ENCODE peak calls at places on chromosomes 5 and 9, in ten cellular contexts. One of them, this sample, is unnamed.
A peak's percentile ranks its signal among the peaks of the same experiment; 100 is the strongest.

GRCh38 chr5:392431-392988 is 50.5 kb upstream of the EXOC3 start:
- DNase-seq in fibroblast of lung: peak; percentile 55
- DNase-seq in GM12864: peak; percentile 90
- DNase-seq in Peyer's patch: peak; percentile 38
- DNase-seq in AG09309: no peak
- DNase-seq in mammary epithelial cell: peak; percentile 48
- DNase-seq in astrocyte: peak; percentile 31
- DNase-seq in CD8-positive, alpha-beta T cell: peak; percentile 62
- DNase-seq in coronary artery: peak; percentile 59
- DNase-seq in pancreas: no peak
- DNase-seq in this sample: peak; percentile 98

GRCh38 chr9:135864447-135865049 is 42.8 kb downstream of the CAMSAP1 start:
- DNase-seq in CD8-positive, alpha-beta T cell: peak; percentile 82
- DNase-seq in mammary epithelial cell: no peak
- DNase-seq in AG09309: no peak
- DNase-seq in astrocyte: no peak
- DNase-seq in GM12864: peak; percentile 18
- DNase-seq in fibroblast of lung: peak; percentile 29
- DNase-seq in pancreas: peak; percentile 32
- DNase-seq in coronary artery: no peak
- DNase-seq in Peyer's patch: peak; percentile 62
- DNase-seq in this sample: peak; percentile 56

GRCh38 chr9:132631280-132631679 is 38.5 kb downstream of the DDX31 start:
- DNase-seq in GM12864: no peak
- DNase-seq in Peyer's patch: no peak
- DNase-seq in CD8-positive, alpha-beta T cell: no peak
- DNase-seq in astrocyte: peak; percentile 77
- DNase-seq in fibroblast of lung: peak; percentile 82
- DNase-seq in coronary artery: no peak
- DNase-seq in mammary epithelial cell: peak; percentile 94
- DNase-seq in AG09309: peak; percentile 11
- DNase-seq in pancreas: no peak
- DNase-seq in this sample: no peak

GRCh38 chr5:87909382-87909781 is 359.3 kb downstream of the TMEM161B start:
- DNase-seq in fibroblast of lung: no peak
- DNase-seq in mammary epithelial cell: no peak
- DNase-seq in GM12864: no peak
- DNase-seq in coronary artery: no peak
- DNase-seq in pancreas: no peak
- DNase-seq in CD8-positive, alpha-beta T cell: no peak
- DNase-seq in AG09309: no peak
- DNase-seq in Peyer's patch: no peak
- DNase-seq in astrocyte: no peak
- DNase-seq in this sample: no peak

GRCh38 chr5:132008961-132009680 is 2.3 kb downstream of the ACSL6 start:
- DNase-seq in GM12864: no peak
- DNase-seq in fibroblast of lung: no peak
- DNase-seq in astrocyte: no peak
- DNase-seq in mammary epithelial cell: peak; percentile 84
- DNase-seq in CD8-positive, alpha-beta T cell: no peak
- DNase-seq in AG09309: no peak
- DNase-seq in pancreas: no peak
- DNase-seq in Peyer's patch: no peak
- DNase-seq in coronary artery: no peak
- DNase-seq in this sample: no peak

GRCh38 chr5:175202461-175203065 is 241.4 kb downstream of the DRD1 start:
- DNase-seq in pancreas: no peak
- DNase-seq in GM12864: no peak
- DNase-seq in CD8-positive, alpha-beta T cell: no peak
- DNase-seq in mammary epithelial cell: no peak
- DNase-seq in astrocyte: peak; percentile 79
- DNase-seq in Peyer's patch: no peak
- DNase-seq in fibroblast of lung: peak; percentile 82
- DNase-seq in AG09309: peak; percentile 10
- DNase-seq in coronary artery: no peak
- DNase-seq in this sample: no peak

GRCh38 chr5:137575211-137575610 is 76.1 kb upstream of the SPOCK1 start:
- DNase-seq in astrocyte: no peak
- DNase-seq in AG09309: no peak
- DNase-seq in coronary artery: no peak
- DNase-seq in fibroblast of lung: no peak
- DNase-seq in Peyer's patch: no peak
- DNase-seq in GM12864: no peak
- DNase-seq in pancreas: no peak
- DNase-seq in mammary epithelial cell: no peak
- DNase-seq in CD8-positive, alpha-beta T cell: no peak
- DNase-seq in this sample: no peak

GRCh38 chr9:111900934-111901612 is 4.5 kb downstream of the UGCG start:
- DNase-seq in AG09309: no peak
- DNase-seq in CD8-positive, alpha-beta T cell: no peak
- DNase-seq in GM12864: no peak
- DNase-seq in Peyer's patch: no peak
- DNase-seq in astrocyte: no peak
- DNase-seq in coronary artery: no peak
- DNase-seq in mammary epithelial cell: no peak
- DNase-seq in pancreas: no peak
- DNase-seq in fibroblast of lung: peak; percentile 33
- DNase-seq in this sample: no peak

GRCh38 chr9:77011973-77012817 is 7.3 kb upstream of the FOXB2 start:
- DNase-seq in astrocyte: no peak
- DNase-seq in GM12864: no peak
- DNase-seq in coronary artery: no peak
- DNase-seq in AG09309: no peak
- DNase-seq in Peyer's patch: peak; percentile 22
- DNase-seq in mammary epithelial cell: no peak
- DNase-seq in pancreas: peak; percentile 25
- DNase-seq in CD8-positive, alpha-beta T cell: peak; percentile 59
- DNase-seq in fibroblast of lung: no peak
- DNase-seq in this sample: peak; percentile 56

GRCh38 chr5:138724470-138725146 is 28.6 kb upstream of the CTNNA1 start:
- DNase-seq in pancreas: no peak
- DNase-seq in mammary epithelial cell: peak; percentile 82
- DNase-seq in coronary artery: no peak
- DNase-seq in astrocyte: no peak
- DNase-seq in Peyer's patch: no peak
- DNase-seq in GM12864: no peak
- DNase-seq in CD8-positive, alpha-beta T cell: no peak
- DNase-seq in AG09309: no peak
- DNase-seq in fibroblast of lung: no peak
- DNase-seq in this sample: no peak

GRCh38 chr5:138726848-138727247 is 26.4 kb upstream of the CTNNA1 start:
- DNase-seq in mammary epithelial cell: no peak
- DNase-seq in CD8-positive, alpha-beta T cell: no peak
- DNase-seq in Peyer's patch: no peak
- DNase-seq in coronary artery: no peak
- DNase-seq in astrocyte: no peak
- DNase-seq in AG09309: no peak
- DNase-seq in GM12864: no peak
- DNase-seq in fibroblast of lung: no peak
- DNase-seq in pancreas: no peak
- DNase-seq in this sample: peak; percentile 22

GRCh38 chr5:138722518-138722917 is 30.7 kb upstream of the CTNNA1 start:
- DNase-seq in fibroblast of lung: no peak
- DNase-seq in mammary epithelial cell: peak; percentile 45
- DNase-seq in AG09309: no peak
- DNase-seq in coronary artery: no peak
- DNase-seq in CD8-positive, alpha-beta T cell: no peak
- DNase-seq in GM12864: no peak
- DNase-seq in Peyer's patch: no peak
- DNase-seq in pancreas: no peak
- DNase-seq in astrocyte: no peak
- DNase-seq in this sample: no peak

GRCh38 chr5:138725885-138726457 is 27.3 kb upstream of the CTNNA1 start:
- DNase-seq in coronary artery: no peak
- DNase-seq in AG09309: no peak
- DNase-seq in mammary epithelial cell: no peak
- DNase-seq in astrocyte: no peak
- DNase-seq in Peyer's patch: no peak
- DNase-seq in pancreas: no peak
- DNase-seq in GM12864: no peak
- DNase-seq in CD8-positive, alpha-beta T cell: no peak
- DNase-seq in fibroblast of lung: no peak
- DNase-seq in this sample: no peak

GRCh38 chr5:138725153-138725884 is 27.9 kb upstream of the CTNNA1 start:
- DNase-seq in mammary epithelial cell: peak; percentile 97
- DNase-seq in AG09309: peak; percentile 39
- DNase-seq in coronary artery: no peak
- DNase-seq in CD8-positive, alpha-beta T cell: no peak
- DNase-seq in Peyer's patch: no peak
- DNase-seq in astrocyte: peak; percentile 65
- DNase-seq in pancreas: peak; percentile 10
- DNase-seq in fibroblast of lung: peak; percentile 71
- DNase-seq in GM12864: no peak
- DNase-seq in this sample: peak; percentile 23
- H3K4me3 ChIP-seq in mammary epithelial cell: no peak overlapping the region
- H3K4me3 ChIP-seq in AG09309: no peak overlapping the region
- H3K4me3 ChIP-seq in coronary artery: no peak overlapping the region
- H3K4me3 ChIP-seq in CD8-positive, alpha-beta T cell: no peak overlapping the region
- H3K4me3 ChIP-seq in Peyer's patch: no peak overlapping the region
- H3K4me3 ChIP-seq in astrocyte: no peak overlapping the region
- H3K4me3 ChIP-seq in pancreas: no peak overlapping the region
- H3K4me3 ChIP-seq in fibroblast of lung: no peak overlapping the region
- H3K4me3 ChIP-seq in GM12864: no peak overlapping the region
- H3K4me3 ChIP-seq in this sample: no peak overlapping the region

DNA sequence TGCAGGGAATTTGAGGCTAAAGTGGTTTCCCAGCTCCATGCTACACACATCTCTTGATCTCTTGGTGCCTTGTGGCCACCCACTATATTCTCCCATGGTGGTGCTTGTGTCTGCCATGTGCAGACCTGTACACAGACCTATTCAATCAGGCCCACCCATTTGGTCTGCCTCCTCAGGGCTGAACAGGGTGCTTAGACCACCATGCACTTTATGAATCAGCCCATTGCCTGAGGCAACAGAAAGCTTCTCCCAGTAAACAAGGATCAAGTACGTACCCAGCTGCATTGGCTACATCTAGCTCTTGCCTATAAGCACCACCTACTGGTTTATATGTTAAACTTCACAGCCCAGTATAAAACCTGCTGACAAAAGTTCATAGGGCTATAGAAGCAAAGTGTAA is 664.3 kb upstream of the EDIL3 start:
- DNase-seq in coronary artery: no peak
- DNase-seq in pancreas: no peak
- DNase-seq in Peyer's patch: no peak
- DNase-seq in fibroblast of lung: peak; percentile 79
- DNase-seq in GM12864: no peak
- DNase-seq in mammary epithelial cell: peak; percentile 35
- DNase-seq in astrocyte: peak; percentile 70
- DNase-seq in CD8-positive, alpha-beta T cell: no peak
- DNase-seq in AG09309: no peak
- DNase-seq in this sample: peak; percentile 1
- TF ChIP-seq CTCF in coronary artery: no peak
- TF ChIP-seq CTCF in pancreas: no peak
- TF ChIP-seq CTCF in Peyer's patch: peak; percentile 20
- TF ChIP-seq CTCF in fibroblast of lung: peak; percentile 59
- TF ChIP-seq CTCF in GM12864: no peak
- TF ChIP-seq CTCF in mammary epithelial cell: peak; percentile 35
- TF ChIP-seq CTCF in astrocyte: peak; percentile 40
- TF ChIP-seq CTCF in CD8-positive, alpha-beta T cell: no peak
- TF ChIP-seq CTCF in AG09309: peak; percentile 7
- TF ChIP-seq CTCF in this sample: no peak

GRCh38 chr9:91048739-91049138 is 247.1 kb downstream of the SYK start:
- DNase-seq in fibroblast of lung: no peak
- DNase-seq in Peyer's patch: no peak
- DNase-seq in AG09309: no peak
- DNase-seq in coronary artery: no peak
- DNase-seq in pancreas: no peak
- DNase-seq in CD8-positive, alpha-beta T cell: no peak
- DNase-seq in mammary epithelial cell: no peak
- DNase-seq in GM12864: no peak
- DNase-seq in astrocyte: no peak
- DNase-seq in this sample: no peak

GRCh38 chr9:91044354-91044753 is 242.7 kb downstream of the SYK start:
- DNase-seq in CD8-positive, alpha-beta T cell: no peak
- DNase-seq in Peyer's patch: no peak
- DNase-seq in GM12864: no peak
- DNase-seq in mammary epithelial cell: no peak
- DNase-seq in pancreas: no peak
- DNase-seq in astrocyte: no peak
- DNase-seq in AG09309: no peak
- DNase-seq in coronary artery: no peak
- DNase-seq in fibroblast of lung: no peak
- DNase-seq in this sample: no peak

GRCh38 chr9:91045036-91045435 is 243.4 kb downstream of the SYK start:
- DNase-seq in fibroblast of lung: no peak
- DNase-seq in GM12864: no peak
- DNase-seq in AG09309: no peak
- DNase-seq in mammary epithelial cell: no peak
- DNase-seq in pancreas: no peak
- DNase-seq in CD8-positive, alpha-beta T cell: no peak
- DNase-seq in Peyer's patch: no peak
- DNase-seq in astrocyte: no peak
- DNase-seq in coronary artery: no peak
- DNase-seq in this sample: no peak

GRCh38 chr9:91047993-91048607 is 246.5 kb downstream of the SYK start:
- DNase-seq in mammary epithelial cell: peak; percentile 74
- DNase-seq in CD8-positive, alpha-beta T cell: no peak
- DNase-seq in Peyer's patch: no peak
- DNase-seq in fibroblast of lung: peak; percentile 90
- DNase-seq in pancreas: no peak
- DNase-seq in GM12864: no peak
- DNase-seq in astrocyte: peak; percentile 89
- DNase-seq in coronary artery: no peak
- DNase-seq in AG09309: peak; percentile 74
- DNase-seq in this sample: peak; percentile 16

GRCh38 chr9:91047529-91047928 is 245.9 kb downstream of the SYK start:
- DNase-seq in mammary epithelial cell: peak; percentile 17
- DNase-seq in astrocyte: peak; percentile 9
- DNase-seq in coronary artery: no peak
- DNase-seq in AG09309: no peak
- DNase-seq in pancreas: no peak
- DNase-seq in fibroblast of lung: no peak
- DNase-seq in CD8-positive, alpha-beta T cell: no peak
- DNase-seq in Peyer's patch: no peak
- DNase-seq in GM12864: no peak
- DNase-seq in this sample: peak; percentile 24
- H3K4me3 ChIP-seq in mammary epithelial cell: no peak overlapping the region
- H3K4me3 ChIP-seq in astrocyte: no peak overlapping the region
- H3K4me3 ChIP-seq in coronary artery: no peak overlapping the region
- H3K4me3 ChIP-seq in AG09309: no peak overlapping the region
- H3K4me3 ChIP-seq in pancreas: no peak overlapping the region
- H3K4me3 ChIP-seq in fibroblast of lung: no peak overlapping the region
- H3K4me3 ChIP-seq in CD8-positive, alpha-beta T cell: no peak overlapping the region
- H3K4me3 ChIP-seq in Peyer's patch: no peak overlapping the region
- H3K4me3 ChIP-seq in GM12864: no peak overlapping the region
- H3K4me3 ChIP-seq in this sample: no peak overlapping the region

DNA sequence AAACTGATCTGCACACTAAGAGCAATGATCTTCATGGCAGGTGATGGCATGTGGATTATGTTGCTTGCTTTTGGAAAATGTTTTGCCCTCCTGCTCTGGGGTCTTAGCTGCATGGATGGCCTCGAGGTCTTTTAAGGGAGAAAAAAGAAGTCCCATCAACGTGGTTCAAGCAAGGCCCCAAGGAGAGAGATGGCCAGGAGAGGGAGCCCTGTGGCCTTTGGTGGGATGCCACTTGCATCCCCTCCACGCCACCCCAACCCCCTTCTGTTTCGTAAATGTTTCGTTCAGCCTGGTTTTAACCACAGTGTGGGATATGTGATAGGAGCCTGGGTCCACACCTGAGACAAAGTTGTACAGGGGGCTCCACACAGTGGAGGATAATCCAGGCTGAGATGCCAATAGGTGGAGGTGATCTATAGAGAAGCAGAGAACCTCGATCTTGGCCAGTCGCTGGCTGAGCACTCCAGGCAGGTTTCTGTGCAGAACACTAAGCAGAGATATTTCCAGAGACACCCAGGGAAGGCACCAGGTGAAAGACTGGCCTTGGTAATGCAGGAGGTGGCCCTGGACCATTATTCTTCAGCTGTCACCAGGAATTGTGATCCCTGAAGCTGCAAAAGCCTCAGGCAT is 25.8 kb upstream of the FRRS1L start:
- DNase-seq in Peyer's patch: no peak
- DNase-seq in AG09309: no peak
- DNase-seq in pancreas: peak; percentile 59
- DNase-seq in fibroblast of lung: peak; percentile 7
- DNase-seq in mammary epithelial cell: no peak
- DNase-seq in coronary artery: no peak
- DNase-seq in astrocyte: no peak
- DNase-seq in CD8-positive, alpha-beta T cell: no peak
- DNase-seq in GM12864: no peak
- DNase-seq in this sample: peak; percentile 32
- TF ChIP-seq CTCF in Peyer's patch: peak; percentile 48
- TF ChIP-seq CTCF in AG09309: peak; percentile 54
- TF ChIP-seq CTCF in pancreas: peak; percentile 31
- TF ChIP-seq CTCF in fibroblast of lung: peak; percentile 35
- TF ChIP-seq CTCF in mammary epithelial cell: peak; percentile 33
- TF ChIP-seq CTCF in coronary artery: no peak
- TF ChIP-seq CTCF in astrocyte: peak; percentile 26
- TF ChIP-seq CTCF in CD8-positive, alpha-beta T cell: no peak
- TF ChIP-seq CTCF in GM12864: peak; percentile 49
- TF ChIP-seq CTCF in this sample: peak; percentile 51

This sample was measured in GM12865.